ENCODE peak calls at places on chromosomes 12 and 14, in nine cellular contexts. G, K, P, B, L, N, E, Z and O are unnamed samples.

GRCh38 chr12:14845350-14845750 is 2.0 kb upstream of the ART4 start:
- DNase-seq in G (no peak), P (peak; percentile 65), E (peak; percentile 32), L (peak; percentile 65), K (no peak), B (peak; percentile 52), Z (peak; percentile 75), N (no peak), O (no peak)

GRCh38 chr14:92391746-92392145 is 68.8 kb downstream of the SLC24A4 start:
- DNase-seq in B (no peak), G (no peak), P (no peak), K (no peak), Z (no peak), L (no peak), E (no peak), N (no peak), O (no peak)

GRCh38 chr14:95545769-95546168 is 10.9 kb downstream of the GLRX5 start:
- DNase-seq in Z (peak; percentile 88), G (no peak), E (no peak), P (peak; percentile 98), L (peak; percentile 78), K (no peak), N (no peak), B (peak; percentile 96), O (no peak)

GRCh38 chr14:81323094-81323493 is 77.0 kb downstream of the STON2 start:
- DNase-seq in G (no peak), N (no peak), E (no peak), P (no peak), K (no peak), L (no peak), B (no peak), Z (no peak), O (no peak)

GRCh38 chr12:93802698-93803097 is 125.5 kb downstream of the CRADD start:
- DNase-seq in L (no peak), K (no peak), N (no peak), E (no peak), B (peak; percentile 40), Z (peak; percentile 78), G (no peak), P (peak; percentile 63), O (no peak)

GRCh38 chr12:3200032-3200617 is 122.9 kb downstream of the TSPAN9 start:
- DNase-seq in Z (peak; percentile 79), L (no peak), P (peak; percentile 26), K (no peak), G (peak; percentile 74), B (peak; percentile 61), E (peak; percentile 93), N (no peak), O (peak; percentile 78)

GRCh38 chr12:115506822-115507629 is 770.5 kb downstream of the MED13L start:
- DNase-seq in Z (no peak), B (no peak), K (no peak), L (peak; percentile 13), P (peak; percentile 18), E (peak; percentile 13), G (no peak), N (no peak), O (no peak)

GRCh38 chr12:123384994-123385376 is 1.1 kb downstream of the KMT5A start:
- DNase-seq in E (no peak), L (peak; percentile 64), P (peak; percentile 68), N (no peak), Z (peak; percentile 80), K (no peak), B (peak; percentile 63), G (no peak), O (no peak)

GRCh38 chr14:75559451-75560187 is 18.8 kb upstream of the FLVCR2 start:
- DNase-seq in B (peak; percentile 18), L (peak; percentile 92), P (peak; percentile 79), K (no peak), Z (peak; percentile 82), N (peak; percentile 70), E (no peak), G (no peak), O (no peak)

GRCh38 chr12:49187184-49187583 is 1.7 kb downstream of the TUBA1A start:
- DNase-seq in L (no peak), G (peak; percentile 54), K (no peak), E (no peak), Z (peak; percentile 74), B (peak; percentile 68), P (peak; percentile 68), N (no peak), O (no peak)

GRCh38 chr14:26729851-26730250 is 132.0 kb upstream of the NOVA1 start:
- DNase-seq in L (no peak), Z (peak; percentile 84), K (no peak), E (no peak), N (no peak), G (no peak), B (peak; percentile 81), P (peak; percentile 43), O (no peak)

GRCh38 chr14:26735811-26736210 is 138.0 kb upstream of the NOVA1 start:
- DNase-seq in K (no peak), Z (no peak), G (no peak), L (no peak), N (no peak), P (no peak), B (no peak), E (no peak), O (no peak)

GRCh38 chr14:26730929-26731618 is 133.2 kb upstream of the NOVA1 start:
- DNase-seq in K (no peak), E (peak; percentile 61), P (peak; percentile 44), Z (peak; percentile 46), L (peak; percentile 3), B (peak; percentile 5), N (no peak), G (peak; percentile 33), O (no peak)
- TF ChIP-seq CTCF in K (no peak), E (peak; percentile 55), P (peak; percentile 58), Z (peak; percentile 15), L (peak; percentile 14), B (peak; percentile 44), N (no peak), G (no peak), O (peak; percentile 26)

DNA sequence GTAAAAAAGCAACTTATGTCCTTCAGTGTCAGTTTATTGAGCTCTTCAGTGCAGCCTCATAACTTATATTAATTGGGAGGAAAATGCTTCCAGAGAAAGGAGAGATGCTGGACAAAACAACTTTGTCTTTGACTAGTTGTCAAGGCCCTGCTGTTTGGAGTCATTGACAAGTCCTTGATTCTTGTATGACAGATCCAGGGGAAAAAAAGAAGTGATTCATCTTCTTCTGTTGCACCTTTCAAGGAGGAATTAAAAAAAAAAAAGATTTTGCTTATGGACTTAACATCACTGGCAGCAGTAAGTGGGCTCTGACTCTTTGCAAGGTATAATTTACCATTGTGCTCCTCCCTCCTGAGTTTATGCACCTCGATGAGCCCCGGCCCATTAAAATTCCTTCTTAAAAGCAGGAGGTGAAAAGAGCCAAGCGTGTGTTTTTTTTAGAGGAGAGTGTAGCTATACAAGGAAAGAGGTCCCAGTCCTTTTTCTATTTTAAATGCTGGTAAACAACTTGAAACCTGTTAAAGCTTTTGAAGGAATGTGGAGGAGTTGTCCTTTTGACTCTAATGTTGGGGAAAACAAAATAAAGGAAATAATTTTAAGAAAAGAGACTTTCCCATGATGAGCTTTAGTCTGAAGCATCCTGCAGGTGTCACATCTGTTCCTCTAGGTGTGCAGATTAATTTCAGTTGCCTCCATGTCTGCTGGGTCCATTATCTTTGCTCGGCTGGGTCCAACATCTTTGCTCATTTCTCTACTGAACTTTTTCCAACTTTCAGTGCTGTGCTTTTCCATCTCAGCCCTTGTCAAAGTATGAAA is 431.6 kb downstream of the RAD51B start:
- DNase-seq in Z (no peak), K (no peak), G (no peak), B (no peak), P (no peak), E (no peak), N (no peak), L (no peak), O (no peak)
- TF ChIP-seq CTCF in Z (no peak), K (no peak), G (no peak), B (no peak), P (no peak), E (no peak), N (no peak), L (no peak), O (no peak)

DNA sequence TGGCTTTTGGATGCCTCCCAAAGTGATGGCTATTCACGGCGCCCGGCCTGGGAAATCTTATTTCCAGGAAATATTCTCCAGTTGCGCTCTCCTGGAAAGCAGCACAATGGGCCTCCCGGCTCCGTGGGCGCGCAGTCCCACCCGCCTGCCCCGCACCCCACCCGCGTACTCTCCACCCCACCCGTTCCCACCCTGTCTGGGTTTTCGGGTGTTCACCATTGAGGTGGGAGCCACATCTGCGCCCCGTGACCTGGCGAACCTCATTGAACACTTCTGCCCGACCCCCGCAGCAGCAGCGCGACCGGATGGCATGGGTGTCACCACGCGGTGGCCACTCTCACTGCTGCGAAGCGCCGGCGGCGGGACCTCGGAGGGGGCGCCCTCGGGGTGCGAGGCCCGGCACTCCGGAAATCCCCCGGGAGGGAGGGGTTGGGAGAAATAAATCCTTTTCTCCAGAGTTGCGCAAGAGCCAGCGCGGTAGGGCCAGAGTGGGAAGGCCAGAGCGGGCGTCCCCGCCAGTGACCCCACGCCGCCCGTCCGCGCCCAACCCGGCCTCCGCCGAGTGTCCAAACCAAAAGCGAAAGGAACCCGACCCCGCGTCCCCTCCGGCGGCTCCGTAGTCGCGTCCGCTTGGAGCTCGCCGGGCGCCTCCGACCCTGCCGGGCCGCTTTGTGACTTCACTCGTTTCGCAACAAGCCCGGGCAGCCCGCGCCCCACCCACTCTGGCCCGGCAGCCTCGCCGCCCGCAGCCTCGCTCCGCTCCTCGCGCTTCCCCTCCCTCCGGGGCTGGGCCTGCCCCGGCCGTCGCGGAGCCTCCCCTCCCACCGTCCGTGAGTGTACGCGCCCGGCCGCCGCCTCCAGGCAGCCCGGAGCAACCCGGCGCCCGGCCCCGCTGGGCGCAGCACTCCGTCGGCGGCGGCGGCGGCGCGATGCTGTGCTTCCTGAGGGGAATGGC is at the start of gene DRAM1:
- DNase-seq in Z (peak; percentile 98), K (peak; percentile 77), P (peak; percentile 86), N (peak; percentile 95), L (peak; percentile 84), E (peak; percentile 83), B (peak; percentile 88), G (peak; percentile 96), O (peak; percentile 63)
- TF ChIP-seq CTCF in Z (no peak), K (no peak), P (no peak), N (no peak), L (no peak), E (no peak), B (peak; percentile 8), G (no peak), O (no peak)

GRCh38 chr12:27705263-27705662 is 5.4 kb upstream of the MRPS35 start:
- DNase-seq in G (no peak), E (peak; percentile 54), B (no peak), N (no peak), P (no peak), L (no peak), K (no peak), Z (no peak), O (no peak)
- TF ChIP-seq CTCF in G (no peak), E (no peak), B (no peak), N (no peak), P (no peak), L (no peak), K (no peak), Z (no peak), O (no peak)